ENCODE peak calls at places on chromosomes 12 and 14, in six cellular contexts. V is thoracic aorta, A is GM10248, B is right cardiac atrium, S is neural crest cell, L is hypothalamus. U is an unnamed sample.

GRCh38 chr14:65019944-65020566 is 33.4 kb downstream of the FNTB start:
- DNase-seq in V (no peak), A (peak), B (peak), S (peak), L (peak), U (no peak)

GRCh38 chr14:81268016-81268416 is 47.3 kb upstream of the GTF2A1 start:
- DNase-seq in V (no peak), A (no peak), B (no peak), S (no peak), L (no peak), U (no peak)

GRCh38 chr12:113474635-113475436 is 3.2 kb upstream of the LHX5 start:
- DNase-seq in V (no peak), A (no peak), B (no peak), S (no peak), L (no peak), U (no peak)

GRCh38 chr14:74975059-74975810 is 19.8 kb upstream of the PGF start:
- DNase-seq in V (no peak), A (no peak), B (peak), S (no peak), L (no peak), U (peak)

GRCh38 chr12:116508145-116509121 is 50.7 kb upstream of the MAP1LC3B2 start:
- DNase-seq in V (no peak), A (peak), B (peak), S (peak), L (no peak), U (no peak)

GRCh38 chr12:108685469-108686247 is 45.7 kb downstream of the CORO1C start:
- DNase-seq in V (no peak), A (no peak), B (no peak), S (no peak), L (no peak), U (no peak)

GRCh38 chr14:87286191-87286590 is 706.8 kb downstream of the GALC start:
- DNase-seq in V (no peak), A (no peak), B (no peak), S (no peak), L (no peak), U (no peak)

GRCh38 chr12:117037296-117038022 is 61.8 kb downstream of the TESC start:
- DNase-seq in V (no peak), A (no peak), B (peak), S (no peak), L (no peak), U (no peak)

GRCh38 chr14:101077511-101078074 is 174.1 kb upstream of the RTL1 start:
- DNase-seq in V (no peak), A (no peak), B (no peak), S (peak), L (no peak), U (no peak)

GRCh38 chr14:104676130-104676693 is 13.2 kb upstream of the INF2 start:
- DNase-seq in V (no peak), A (no peak), B (peak), S (no peak), L (no peak), U (no peak)

GRCh38 chr12:40668095-40668494 is 24.1 kb upstream of the CNTN1 start:
- DNase-seq in V (no peak), A (no peak), B (no peak), S (no peak), L (no peak), U (no peak)

GRCh38 chr12:15634010-15634676 is 155.0 kb downstream of the EPS8 start:
- DNase-seq in V (no peak), A (no peak), B (peak), S (no peak), L (no peak), U (no peak)

GRCh38 chr14:38079268-38079667 is 128.4 kb upstream of the SSTR1 start:
- DNase-seq in V (no peak), A (peak), B (no peak), S (no peak), L (no peak), U (no peak)

GRCh38 chr12:14803830-14804160 is 325 bp downstream of the C12orf60 start:
- DNase-seq in V (no peak), A (no peak), B (no peak), S (no peak), L (no peak), U (peak)

GRCh38 chr14:24924544-24924943 is 125.4 kb downstream of the STXBP6 start:
- DNase-seq in V (no peak), A (no peak), B (no peak), S (no peak), L (no peak), U (no peak)

GRCh38 chr12:121578230-121579189 is 2.3 kb downstream of the KDM2B start:
- DNase-seq in V (no peak), A (peak), B (peak), S (peak), L (peak), U (no peak)

GRCh38 chr12:62260733-62261683 is 804 bp downstream of the USP15 start:
- DNase-seq in V (no peak), A (peak), B (no peak), S (peak), L (peak), U (no peak)

GRCh38 chr12:29008786-29009185 is 140.3 kb upstream of the FAR2 start:
- DNase-seq in V (no peak), A (no peak), B (no peak), S (no peak), L (no peak), U (no peak)

GRCh38 chr14:80955434-80955939 is at the start of gene TSHR:
- DNase-seq in V (no peak), A (peak), B (peak), S (no peak), L (peak), U (peak)

GRCh38 chr12:91920276-91920675 is 225.4 kb downstream of the BTG1 start:
- DNase-seq in V (no peak), A (no peak), B (no peak), S (no peak), L (no peak), U (no peak)

GRCh38 chr12:19431407-19432308 is 7.6 kb upstream of the AEBP2 start:
- DNase-seq in V (no peak), A (peak), B (no peak), S (no peak), L (no peak), U (no peak)

U was measured in DMS 273 treated with DMSO at 0.1 percent for 48 hours.